ENCODE peak calls at places on chromosomes 5 and 9, in four cellular contexts. X is AG04449; U is AG10803; Q is naive thymus-derived CD4-positive, alpha-beta T cell. Z is an unnamed sample.

GRCh38 chr5:143261748-143262392 is 141.6 kb downstream of the NR3C1 start:
- DNase-seq in X (peak), U (peak), Q (no peak), Z (peak)

GRCh38 chr5:4124201-4124852 is 528.7 kb downstream of the IRX1 start:
- DNase-seq in X (no peak), U (no peak), Q (no peak), Z (no peak)

GRCh38 chr9:78035369-78035993 is 3.9 kb upstream of the GNAQ start:
- DNase-seq in X (peak), U (peak), Q (peak), Z (peak)

GRCh38 chr5:10452768-10453331 is 11.2 kb downstream of the ROPN1L start:
- DNase-seq in X (peak), U (peak), Q (peak), Z (peak)

GRCh38 chr5:87245451-87245850 is 22.2 kb upstream of the RASA1 start:
- DNase-seq in X (no peak), U (no peak), Q (no peak), Z (no peak)

GRCh38 chr9:13397220-13397619 is 117.7 kb upstream of the MPDZ start:
- DNase-seq in X (no peak), U (no peak), Q (no peak), Z (no peak)

GRCh38 chr9:93468763-93469456 is 15.5 kb upstream of the FAM120AOS start:
- DNase-seq in X (no peak), U (peak), Q (no peak), Z (no peak)

GRCh38 chr9:116155700-116156045 is 2.1 kb downstream of the PAPPA start:
- DNase-seq in X (no peak), U (peak), Q (no peak), Z (no peak)

GRCh38 chr9:73149371-73150067 is 2.1 kb upstream of the ANXA1 start:
- DNase-seq in X (peak), U (peak), Q (peak), Z (no peak)

GRCh38 chr5:74026310-74026709 is 400.3 kb downstream of the ARHGEF28 start:
- DNase-seq in X (no peak), U (no peak), Q (no peak), Z (no peak)

GRCh38 chr5:121090822-121091221 is 626.7 kb downstream of the PRR16 start:
- DNase-seq in X (no peak), U (peak), Q (no peak), Z (no peak)

GRCh38 chr5:54844905-54845566 is 140.4 kb downstream of the ESM1 start:
- DNase-seq in X (no peak), U (peak), Q (no peak), Z (no peak)

GRCh38 chr9:12774861-12775367 is at the start of gene LURAP1L:
- DNase-seq in X (no peak), U (peak), Q (no peak), Z (no peak)

GRCh38 chr9:132547436-132547835 is 35.0 kb upstream of the BARHL1 start:
- DNase-seq in X (no peak), U (no peak), Q (no peak), Z (no peak)

GRCh38 chr9:35962126-35962906 is 4.4 kb upstream of the OR2S2 start:
- DNase-seq in X (peak), U (peak), Q (no peak), Z (no peak)

GRCh38 chr9:108996653-108997052 is 16.6 kb downstream of the CTNNAL1 start:
- DNase-seq in X (no peak), U (peak), Q (no peak), Z (no peak)

GRCh38 chr5:146703499-146703898 is 175.1 kb downstream of the PPP2R2B start:
- DNase-seq in X (no peak), U (no peak), Q (no peak), Z (peak)

GRCh38 chr5:60668715-60669304 is 31.2 kb downstream of the DEPDC1B start:
- DNase-seq in X (no peak), U (peak), Q (no peak), Z (no peak)

GRCh38 chr5:150637245-150638052 is 3.0 kb upstream of the SYNPO start:
- DNase-seq in X (no peak), U (peak), Q (no peak), Z (no peak)

GRCh38 chr5:65986050-65986451 is 59.7 kb downstream of the ERBIN start:
- DNase-seq in X (peak), U (peak), Q (no peak), Z (no peak)

GRCh38 chr5:158322620-158323019 is 463.7 kb upstream of the CLINT1 start:
- DNase-seq in X (no peak), U (no peak), Q (no peak), Z (no peak)

GRCh38 chr5:126471875-126472537 is 48.8 kb downstream of the GRAMD2B start:
- DNase-seq in X (peak), U (peak), Q (no peak), Z (no peak)

GRCh38 chr5:157328277-157328912 is 62.5 kb downstream of the CYFIP2 start:
- DNase-seq in X (peak), U (peak), Q (peak), Z (no peak)

GRCh38 chr5:126499742-126500396 is 76.7 kb downstream of the GRAMD2B start:
- DNase-seq in X (no peak), U (no peak), Q (peak), Z (no peak)

GRCh38 chr9:127987103-127987614 is 6.4 kb upstream of the EEIG1 start:
- DNase-seq in X (no peak), U (peak), Q (no peak), Z (no peak)

GRCh38 chr9:94799578-94800264 is 73.2 kb downstream of the AOPEP start:
- DNase-seq in X (no peak), U (peak), Q (no peak), Z (no peak)

GRCh38 chr5:103428411-103428871 is 134.1 kb downstream of the NUDT12 start:
- DNase-seq in X (no peak), U (peak), Q (no peak), Z (no peak)

GRCh38 chr5:55591671-55592070 is 56.9 kb upstream of the PLPP1 start:
- DNase-seq in X (no peak), U (no peak), Q (no peak), Z (no peak)

GRCh38 chr9:129567329-129567728 is 53.6 kb downstream of the C9orf50 start:
- DNase-seq in X (no peak), U (no peak), Q (no peak), Z (no peak)

GRCh38 chr9:127545196-127546124 is 66.6 kb upstream of the STXBP1 start:
- DNase-seq in X (no peak), U (peak), Q (no peak), Z (no peak)

GRCh38 chr5:58860680-58861079 is 277.8 kb downstream of the RAB3C start:
- DNase-seq in X (no peak), U (peak), Q (no peak), Z (no peak)

GRCh38 chr5:180688326-180689070 is 39.1 kb upstream of the FLT4 start:
- DNase-seq in X (no peak), U (no peak), Q (peak), Z (no peak)

GRCh38 chr5:73093943-73094342 is 26.4 kb upstream of the TMEM171 start:
- DNase-seq in X (no peak), U (peak), Q (no peak), Z (peak)

GRCh38 chr5:132821791-132822190 is 8.7 kb downstream of the SHROOM1 start:
- DNase-seq in X (no peak), U (peak), Q (no peak), Z (no peak)

GRCh38 chr5:180494510-180495181 is 467 bp downstream of the CNOT6 start:
- DNase-seq in X (no peak), U (peak), Q (peak), Z (no peak)

GRCh38 chr9:90547896-90548295 is 94.7 kb downstream of the DIRAS2 start:
- DNase-seq in X (no peak), U (peak), Q (no peak), Z (no peak)

DNA sequence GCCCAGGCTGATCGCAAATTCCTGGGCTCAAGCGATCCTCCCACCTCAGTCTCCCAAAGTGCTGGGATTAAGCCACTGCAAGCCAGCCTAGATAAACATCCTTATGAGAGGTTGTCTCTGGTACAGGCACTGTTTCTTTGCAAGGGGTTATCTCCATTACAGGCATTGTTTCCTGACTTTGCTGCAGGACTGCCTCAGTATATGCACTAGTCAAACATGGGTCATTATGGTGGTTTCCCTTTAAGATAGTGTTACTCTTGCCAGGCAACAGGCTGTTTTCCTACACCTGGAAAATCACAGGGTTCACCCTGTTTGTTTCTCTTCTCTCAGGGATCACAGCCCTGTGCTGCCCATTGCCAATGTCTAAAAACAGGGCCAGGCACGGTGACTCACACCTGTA is 7.8 kb upstream of the CLTB start:
- DNase-seq in X (no peak), U (no peak), Q (no peak), Z (no peak)
- H3K4me3 ChIP-seq in X (no peak), U (no peak), Q (no peak), Z (no peak)

DNA sequence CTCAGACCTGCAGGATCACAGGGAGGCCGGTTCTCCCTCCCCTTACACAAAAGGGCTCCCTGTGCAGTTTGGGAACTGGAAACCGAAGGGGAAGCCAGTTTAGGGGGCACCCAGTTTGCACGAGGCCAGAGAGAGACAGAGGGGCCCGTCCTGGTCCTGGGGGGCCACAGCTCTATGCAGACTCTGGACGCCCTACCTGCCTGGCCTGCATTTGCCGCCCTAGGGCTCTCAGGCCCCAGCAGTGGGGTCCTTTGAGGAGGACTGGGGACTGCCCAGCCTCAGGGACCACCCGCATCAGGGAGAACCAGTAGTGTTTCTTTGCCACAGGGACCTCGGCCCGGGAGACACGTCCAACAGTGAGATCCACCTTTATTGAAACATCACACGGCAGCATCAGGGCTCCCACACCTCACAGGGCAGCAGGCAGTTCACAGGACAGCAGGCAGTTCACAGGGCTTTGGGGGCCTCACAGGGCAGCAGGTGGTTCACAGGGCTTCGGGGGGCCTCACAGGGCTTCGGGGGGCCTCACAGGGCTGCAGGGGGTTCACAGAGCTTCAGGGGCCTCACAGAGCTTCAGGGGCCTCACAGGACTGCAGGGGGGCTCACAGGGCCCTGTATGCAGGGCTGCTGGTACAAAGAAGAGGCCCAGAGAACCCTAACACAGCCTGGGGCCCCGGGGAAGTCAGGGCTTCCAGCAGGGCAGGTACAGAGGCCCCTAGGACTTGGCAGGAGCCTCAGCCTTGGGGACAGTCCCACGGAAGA is 648 bp upstream of the NSMF start:
- DNase-seq in X (no peak), U (no peak), Q (no peak), Z (no peak)
- H3K4me3 ChIP-seq in X (peak), U (peak), Q (peak), Z (peak)

DNA sequence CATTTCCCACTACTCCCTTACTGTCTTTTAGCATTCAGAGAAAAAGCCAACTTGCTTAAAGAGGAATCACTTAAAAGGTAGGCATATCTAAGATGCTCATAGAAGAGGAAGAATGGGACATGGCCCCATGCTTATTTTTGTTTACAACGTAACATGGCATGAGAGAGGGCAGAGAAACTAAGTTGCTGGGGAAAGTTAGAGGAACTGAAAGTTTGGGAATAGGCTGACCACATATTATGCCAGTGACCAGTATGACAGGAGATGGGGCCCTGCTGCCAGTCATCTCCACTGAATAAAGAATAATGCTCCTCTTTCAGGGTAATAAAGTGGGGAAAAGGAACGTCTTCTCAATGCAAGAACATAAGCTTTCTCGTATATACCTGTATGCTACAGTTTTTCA is 1.9 kb downstream of the PLPP6 start:
- DNase-seq in X (no peak), U (no peak), Q (no peak), Z (no peak)
- H3K4me3 ChIP-seq in X (no peak), U (no peak), Q (no peak), Z (peak)

DNA sequence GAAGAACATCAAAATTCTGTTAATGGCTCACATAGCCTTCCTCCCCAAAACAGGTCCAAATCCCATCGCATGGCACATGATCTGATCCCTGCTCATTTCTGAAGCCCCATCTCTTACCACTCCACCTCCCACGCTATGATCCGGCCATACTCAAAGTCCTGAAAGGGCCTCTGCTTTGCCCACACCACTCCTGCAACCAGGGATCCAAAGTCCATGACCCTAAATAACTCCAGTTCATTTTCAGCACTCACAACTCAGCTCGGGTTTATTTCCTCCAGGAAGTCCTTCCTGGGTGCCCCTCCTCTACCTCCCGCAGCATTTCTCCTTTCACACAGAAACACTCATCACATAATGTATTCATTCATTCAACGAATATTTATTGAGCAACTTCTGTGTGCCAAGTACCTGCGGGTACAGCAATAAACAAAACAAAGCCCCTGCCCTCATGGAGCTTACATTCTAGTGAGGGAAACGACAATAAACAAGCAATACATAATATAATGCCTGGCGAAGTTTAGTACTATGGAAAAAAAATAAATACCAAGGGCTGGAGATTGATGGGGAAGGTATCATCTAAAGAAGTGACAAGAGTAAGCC is 2.7 kb downstream of the TTLL11 start:
- DNase-seq in X (no peak), U (no peak), Q (no peak), Z (no peak)
- H3K4me3 ChIP-seq in X (no peak), U (no peak), Q (no peak), Z (no peak)

GRCh38 chr5:97534166-97534565 is 351.1 kb upstream of the RIOK2 start:
- DNase-seq in X (peak), U (peak), Q (no peak), Z (peak)
- H3K4me3 ChIP-seq in X (no peak), U (no peak), Q (no peak), Z (no peak)

DNA sequence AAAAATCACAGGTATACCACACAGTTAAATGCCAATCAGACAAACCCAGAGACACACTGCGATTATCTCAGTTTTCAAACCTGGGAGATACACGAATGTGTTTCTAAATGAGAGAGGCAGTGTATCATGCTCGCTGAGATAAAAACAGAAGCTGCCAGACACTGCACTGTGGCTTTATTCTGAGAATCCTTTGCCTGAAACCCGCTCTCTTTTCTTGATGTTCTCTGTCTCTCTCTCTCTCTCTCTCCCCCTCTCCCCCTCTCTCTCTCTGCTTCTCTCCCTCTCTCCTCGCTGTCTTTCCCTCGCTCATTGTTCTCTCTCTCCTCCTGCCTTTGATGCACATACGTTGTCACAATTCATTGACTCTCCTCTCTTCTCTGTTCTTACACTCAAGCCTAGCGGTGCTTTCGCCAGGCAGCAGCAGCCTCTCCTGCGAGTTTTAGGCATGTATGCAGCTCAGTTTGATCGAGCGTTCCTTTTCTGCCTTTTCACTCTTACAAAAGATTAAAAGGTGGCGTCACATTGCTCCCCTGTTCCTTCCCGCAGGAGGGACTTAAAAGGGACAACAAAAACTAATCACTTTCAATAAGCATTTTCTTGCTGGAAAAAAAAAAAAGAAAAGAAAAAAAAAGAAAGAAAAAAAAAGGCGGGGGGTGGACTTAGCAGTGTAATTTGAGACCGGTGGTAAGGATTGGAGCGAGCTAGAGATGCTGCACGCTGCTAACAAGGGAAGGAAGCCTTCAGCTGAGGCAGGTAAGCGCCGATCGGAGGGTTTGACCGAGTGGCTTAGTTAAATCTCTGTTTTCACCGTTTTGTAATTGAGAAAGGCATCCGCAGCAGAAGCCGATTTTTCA is 717.9 kb upstream of the WWC1 start:
- DNase-seq in X (no peak), U (peak), Q (no peak), Z (no peak)
- H3K4me3 ChIP-seq in X (peak), U (peak), Q (no peak), Z (peak)

GRCh38 chr5:8682381-8682780 is 813.4 kb downstream of the MTRR start:
- DNase-seq in X (no peak), U (no peak), Q (no peak), Z (no peak)
- H3K4me3 ChIP-seq in X (no peak), U (no peak), Q (no peak), Z (no peak)

GRCh38 chr5:138141734-138142133 is 2.5 kb upstream of the NME5 start:
- DNase-seq in X (no peak), U (no peak), Q (no peak), Z (no peak)

GRCh38 chr5:138140268-138140667 is 1.0 kb upstream of the NME5 start:
- DNase-seq in X (no peak), U (no peak), Q (no peak), Z (no peak)

GRCh38 chr5:138138949-138139775 is at the start of gene NME5:
- DNase-seq in X (no peak), U (peak), Q (no peak), Z (no peak)

GRCh38 chr5:138139776-138140080 is 500 bp upstream of the NME5 start:
- DNase-seq in X (no peak), U (no peak), Q (no peak), Z (no peak)
- H3K4me3 ChIP-seq in X (no peak), U (no peak), Q (no peak), Z (no peak)

GRCh38 chr9:88990721-88991065 is 575 bp upstream of the S1PR3 start:
- DNase-seq in X (no peak), U (no peak), Q (no peak), Z (no peak)
- H3K4me3 ChIP-seq in X (peak), U (peak), Q (no peak), Z (no peak)